ENCODE peak calls at places on chromosomes 4 and X, in eight cellular contexts. One of them, this sample, is unnamed.

GRCh38 chr4:98625399-98625798 is 33.0 kb downstream of the TSPAN5 start:
- DNase-seq in dermis microvascular lymphatic vessel endothelial cell: peak; percentile 53
- DNase-seq in activated CD4-positive, alpha-beta T cell treated with anti-CD3 and anti-CD28 coated beads, Interleukin-2, amount 50 U/mL, for 1 hour: no peak
- DNase-seq in activated T-helper 1 cell treated with anti-CD3 and anti-CD28 coated beads, Interleukin-2, amount 50 U/mL, for 16 hours: no peak
- DNase-seq in cardiac fibroblast: peak; percentile 30
- DNase-seq in progenitor cell of endocrine pancreas: no peak
- DNase-seq in DMS 273 treated with DMSO at 0.1 percent for 48 hours: no peak
- DNase-seq in Kasumi-1: no peak
- DNase-seq in this sample: no peak

GRCh38 chr4:3517731-3518510 is 14.3 kb downstream of the LRPAP1 start:
- DNase-seq in dermis microvascular lymphatic vessel endothelial cell: no peak
- DNase-seq in activated CD4-positive, alpha-beta T cell treated with anti-CD3 and anti-CD28 coated beads, Interleukin-2, amount 50 U/mL, for 1 hour: no peak
- DNase-seq in activated T-helper 1 cell treated with anti-CD3 and anti-CD28 coated beads, Interleukin-2, amount 50 U/mL, for 16 hours: no peak
- DNase-seq in cardiac fibroblast: no peak
- DNase-seq in progenitor cell of endocrine pancreas: no peak
- DNase-seq in DMS 273 treated with DMSO at 0.1 percent for 48 hours: no peak
- DNase-seq in Kasumi-1: no peak
- DNase-seq in this sample: no peak

GRCh38 chr4:5045099-5045498 is 6.2 kb upstream of the STK32B start:
- DNase-seq in dermis microvascular lymphatic vessel endothelial cell: peak; percentile 81
- DNase-seq in activated CD4-positive, alpha-beta T cell treated with anti-CD3 and anti-CD28 coated beads, Interleukin-2, amount 50 U/mL, for 1 hour: no peak
- DNase-seq in activated T-helper 1 cell treated with anti-CD3 and anti-CD28 coated beads, Interleukin-2, amount 50 U/mL, for 16 hours: no peak
- DNase-seq in cardiac fibroblast: no peak
- DNase-seq in progenitor cell of endocrine pancreas: no peak
- DNase-seq in DMS 273 treated with DMSO at 0.1 percent for 48 hours: peak; percentile 37
- DNase-seq in Kasumi-1: peak; percentile 96
- DNase-seq in this sample: no peak

GRCh38 chrX:150446995-150447394 is 83.9 kb downstream of the MAMLD1 start:
- DNase-seq in dermis microvascular lymphatic vessel endothelial cell: peak; percentile 8
- DNase-seq in activated CD4-positive, alpha-beta T cell treated with anti-CD3 and anti-CD28 coated beads, Interleukin-2, amount 50 U/mL, for 1 hour: no peak
- DNase-seq in activated T-helper 1 cell treated with anti-CD3 and anti-CD28 coated beads, Interleukin-2, amount 50 U/mL, for 16 hours: no peak
- DNase-seq in cardiac fibroblast: peak; percentile 11
- DNase-seq in progenitor cell of endocrine pancreas: no peak
- DNase-seq in DMS 273 treated with DMSO at 0.1 percent for 48 hours: peak; percentile 19
- DNase-seq in Kasumi-1: no peak
- DNase-seq in this sample: no peak

GRCh38 chrX:54386314-54386713 is 28.5 kb upstream of the WNK3 start:
- DNase-seq in dermis microvascular lymphatic vessel endothelial cell: peak; percentile 51
- DNase-seq in activated CD4-positive, alpha-beta T cell treated with anti-CD3 and anti-CD28 coated beads, Interleukin-2, amount 50 U/mL, for 1 hour: no peak
- DNase-seq in activated T-helper 1 cell treated with anti-CD3 and anti-CD28 coated beads, Interleukin-2, amount 50 U/mL, for 16 hours: no peak
- DNase-seq in cardiac fibroblast: peak; percentile 2
- DNase-seq in progenitor cell of endocrine pancreas: no peak
- DNase-seq in DMS 273 treated with DMSO at 0.1 percent for 48 hours: no peak
- DNase-seq in Kasumi-1: no peak
- DNase-seq in this sample: no peak

GRCh38 chrX:70033348-70033747 is 16.4 kb downstream of the AWAT2 start:
- DNase-seq in dermis microvascular lymphatic vessel endothelial cell: peak; percentile 53
- DNase-seq in activated CD4-positive, alpha-beta T cell treated with anti-CD3 and anti-CD28 coated beads, Interleukin-2, amount 50 U/mL, for 1 hour: peak; percentile 11
- DNase-seq in activated T-helper 1 cell treated with anti-CD3 and anti-CD28 coated beads, Interleukin-2, amount 50 U/mL, for 16 hours: no peak
- DNase-seq in cardiac fibroblast: peak; percentile 58
- DNase-seq in progenitor cell of endocrine pancreas: no peak
- DNase-seq in DMS 273 treated with DMSO at 0.1 percent for 48 hours: no peak
- DNase-seq in Kasumi-1: peak; percentile 33
- DNase-seq in this sample: no peak

GRCh38 chrX:17613979-17614572 is 123.2 kb upstream of the SCML1 start:
- DNase-seq in dermis microvascular lymphatic vessel endothelial cell: no peak
- DNase-seq in activated CD4-positive, alpha-beta T cell treated with anti-CD3 and anti-CD28 coated beads, Interleukin-2, amount 50 U/mL, for 1 hour: no peak
- DNase-seq in activated T-helper 1 cell treated with anti-CD3 and anti-CD28 coated beads, Interleukin-2, amount 50 U/mL, for 16 hours: no peak
- DNase-seq in cardiac fibroblast: no peak
- DNase-seq in progenitor cell of endocrine pancreas: no peak
- DNase-seq in DMS 273 treated with DMSO at 0.1 percent for 48 hours: peak; percentile 4
- DNase-seq in Kasumi-1: no peak
- DNase-seq in this sample: no peak

GRCh38 chrX:41688835-41689234 is at the start of gene GPR34:
- DNase-seq in dermis microvascular lymphatic vessel endothelial cell: no peak
- DNase-seq in activated CD4-positive, alpha-beta T cell treated with anti-CD3 and anti-CD28 coated beads, Interleukin-2, amount 50 U/mL, for 1 hour: no peak
- DNase-seq in activated T-helper 1 cell treated with anti-CD3 and anti-CD28 coated beads, Interleukin-2, amount 50 U/mL, for 16 hours: no peak
- DNase-seq in cardiac fibroblast: no peak
- DNase-seq in progenitor cell of endocrine pancreas: no peak
- DNase-seq in DMS 273 treated with DMSO at 0.1 percent for 48 hours: no peak
- DNase-seq in Kasumi-1: peak; percentile 26
- DNase-seq in this sample: no peak

GRCh38 chr4:108398326-108398725 is 222.1 kb upstream of the RPL34 start:
- DNase-seq in dermis microvascular lymphatic vessel endothelial cell: no peak
- DNase-seq in activated CD4-positive, alpha-beta T cell treated with anti-CD3 and anti-CD28 coated beads, Interleukin-2, amount 50 U/mL, for 1 hour: no peak
- DNase-seq in activated T-helper 1 cell treated with anti-CD3 and anti-CD28 coated beads, Interleukin-2, amount 50 U/mL, for 16 hours: no peak
- DNase-seq in cardiac fibroblast: no peak
- DNase-seq in progenitor cell of endocrine pancreas: no peak
- DNase-seq in DMS 273 treated with DMSO at 0.1 percent for 48 hours: no peak
- DNase-seq in Kasumi-1: no peak
- DNase-seq in this sample: no peak

GRCh38 chr4:149176019-149176418 is 639.6 kb downstream of the IQCM start:
- DNase-seq in dermis microvascular lymphatic vessel endothelial cell: no peak
- DNase-seq in activated CD4-positive, alpha-beta T cell treated with anti-CD3 and anti-CD28 coated beads, Interleukin-2, amount 50 U/mL, for 1 hour: no peak
- DNase-seq in activated T-helper 1 cell treated with anti-CD3 and anti-CD28 coated beads, Interleukin-2, amount 50 U/mL, for 16 hours: no peak
- DNase-seq in cardiac fibroblast: no peak
- DNase-seq in progenitor cell of endocrine pancreas: no peak
- DNase-seq in DMS 273 treated with DMSO at 0.1 percent for 48 hours: no peak
- DNase-seq in Kasumi-1: no peak
- DNase-seq in this sample: no peak

GRCh38 chr4:7282094-7282370 is 89.7 kb downstream of the SORCS2 start:
- DNase-seq in dermis microvascular lymphatic vessel endothelial cell: no peak
- DNase-seq in activated CD4-positive, alpha-beta T cell treated with anti-CD3 and anti-CD28 coated beads, Interleukin-2, amount 50 U/mL, for 1 hour: no peak
- DNase-seq in activated T-helper 1 cell treated with anti-CD3 and anti-CD28 coated beads, Interleukin-2, amount 50 U/mL, for 16 hours: no peak
- DNase-seq in cardiac fibroblast: no peak
- DNase-seq in progenitor cell of endocrine pancreas: no peak
- DNase-seq in DMS 273 treated with DMSO at 0.1 percent for 48 hours: peak; percentile 61
- DNase-seq in Kasumi-1: no peak
- DNase-seq in this sample: no peak

GRCh38 chrX:47218920-47219815 is 687 bp downstream of the CDK16 start:
- DNase-seq in dermis microvascular lymphatic vessel endothelial cell: peak; percentile 17
- DNase-seq in activated CD4-positive, alpha-beta T cell treated with anti-CD3 and anti-CD28 coated beads, Interleukin-2, amount 50 U/mL, for 1 hour: peak; percentile 28
- DNase-seq in activated T-helper 1 cell treated with anti-CD3 and anti-CD28 coated beads, Interleukin-2, amount 50 U/mL, for 16 hours: no peak
- DNase-seq in cardiac fibroblast: no peak
- DNase-seq in progenitor cell of endocrine pancreas: peak; percentile 59
- DNase-seq in DMS 273 treated with DMSO at 0.1 percent for 48 hours: no peak
- DNase-seq in Kasumi-1: no peak
- DNase-seq in this sample: peak; percentile 60

GRCh38 chr4:151227731-151228130 is 49.2 kb upstream of the PRSS48 start:
- DNase-seq in dermis microvascular lymphatic vessel endothelial cell: peak; percentile 100
- DNase-seq in activated CD4-positive, alpha-beta T cell treated with anti-CD3 and anti-CD28 coated beads, Interleukin-2, amount 50 U/mL, for 1 hour: no peak
- DNase-seq in activated T-helper 1 cell treated with anti-CD3 and anti-CD28 coated beads, Interleukin-2, amount 50 U/mL, for 16 hours: no peak
- DNase-seq in cardiac fibroblast: peak; percentile 96
- DNase-seq in progenitor cell of endocrine pancreas: no peak
- DNase-seq in DMS 273 treated with DMSO at 0.1 percent for 48 hours: no peak
- DNase-seq in Kasumi-1: peak; percentile 3
- DNase-seq in this sample: no peak

GRCh38 chrX:17183566-17183965 is 191.4 kb upstream of the NHS start:
- DNase-seq in dermis microvascular lymphatic vessel endothelial cell: no peak
- DNase-seq in activated CD4-positive, alpha-beta T cell treated with anti-CD3 and anti-CD28 coated beads, Interleukin-2, amount 50 U/mL, for 1 hour: no peak
- DNase-seq in activated T-helper 1 cell treated with anti-CD3 and anti-CD28 coated beads, Interleukin-2, amount 50 U/mL, for 16 hours: no peak
- DNase-seq in cardiac fibroblast: no peak
- DNase-seq in progenitor cell of endocrine pancreas: no peak
- DNase-seq in DMS 273 treated with DMSO at 0.1 percent for 48 hours: no peak
- DNase-seq in Kasumi-1: no peak
- DNase-seq in this sample: no peak

GRCh38 chr4:7016512-7016911 is 26.7 kb upstream of the TADA2B start:
- DNase-seq in dermis microvascular lymphatic vessel endothelial cell: no peak
- DNase-seq in activated CD4-positive, alpha-beta T cell treated with anti-CD3 and anti-CD28 coated beads, Interleukin-2, amount 50 U/mL, for 1 hour: no peak
- DNase-seq in activated T-helper 1 cell treated with anti-CD3 and anti-CD28 coated beads, Interleukin-2, amount 50 U/mL, for 16 hours: no peak
- DNase-seq in cardiac fibroblast: no peak
- DNase-seq in progenitor cell of endocrine pancreas: no peak
- DNase-seq in DMS 273 treated with DMSO at 0.1 percent for 48 hours: no peak
- DNase-seq in Kasumi-1: no peak
- DNase-seq in this sample: no peak

GRCh38 chr4:124085561-124086180 is 626.9 kb downstream of the ANKRD50 start:
- DNase-seq in dermis microvascular lymphatic vessel endothelial cell: no peak
- DNase-seq in activated CD4-positive, alpha-beta T cell treated with anti-CD3 and anti-CD28 coated beads, Interleukin-2, amount 50 U/mL, for 1 hour: no peak
- DNase-seq in activated T-helper 1 cell treated with anti-CD3 and anti-CD28 coated beads, Interleukin-2, amount 50 U/mL, for 16 hours: no peak
- DNase-seq in cardiac fibroblast: peak; percentile 39
- DNase-seq in progenitor cell of endocrine pancreas: no peak
- DNase-seq in DMS 273 treated with DMSO at 0.1 percent for 48 hours: no peak
- DNase-seq in Kasumi-1: no peak
- DNase-seq in this sample: no peak

GRCh38 chr4:3346146-3346545 is 53.3 kb downstream of the RGS12 start:
- DNase-seq in dermis microvascular lymphatic vessel endothelial cell: peak; percentile 80
- DNase-seq in activated CD4-positive, alpha-beta T cell treated with anti-CD3 and anti-CD28 coated beads, Interleukin-2, amount 50 U/mL, for 1 hour: no peak
- DNase-seq in activated T-helper 1 cell treated with anti-CD3 and anti-CD28 coated beads, Interleukin-2, amount 50 U/mL, for 16 hours: no peak
- DNase-seq in cardiac fibroblast: peak; percentile 90
- DNase-seq in progenitor cell of endocrine pancreas: no peak
- DNase-seq in DMS 273 treated with DMSO at 0.1 percent for 48 hours: peak; percentile 18
- DNase-seq in Kasumi-1: peak; percentile 93
- DNase-seq in this sample: no peak

GRCh38 chrX:48513670-48514069 is 4.9 kb downstream of the PORCN start:
- DNase-seq in dermis microvascular lymphatic vessel endothelial cell: no peak
- DNase-seq in activated CD4-positive, alpha-beta T cell treated with anti-CD3 and anti-CD28 coated beads, Interleukin-2, amount 50 U/mL, for 1 hour: no peak
- DNase-seq in activated T-helper 1 cell treated with anti-CD3 and anti-CD28 coated beads, Interleukin-2, amount 50 U/mL, for 16 hours: no peak
- DNase-seq in cardiac fibroblast: no peak
- DNase-seq in progenitor cell of endocrine pancreas: no peak
- DNase-seq in DMS 273 treated with DMSO at 0.1 percent for 48 hours: no peak
- DNase-seq in Kasumi-1: no peak
- DNase-seq in this sample: no peak

GRCh38 chrX:55488559-55489314 is 911 bp downstream of the USP51 start:
- DNase-seq in dermis microvascular lymphatic vessel endothelial cell: peak; percentile 48
- DNase-seq in activated CD4-positive, alpha-beta T cell treated with anti-CD3 and anti-CD28 coated beads, Interleukin-2, amount 50 U/mL, for 1 hour: peak; percentile 58
- DNase-seq in activated T-helper 1 cell treated with anti-CD3 and anti-CD28 coated beads, Interleukin-2, amount 50 U/mL, for 16 hours: peak; percentile 25
- DNase-seq in cardiac fibroblast: peak; percentile 60
- DNase-seq in progenitor cell of endocrine pancreas: peak; percentile 21
- DNase-seq in DMS 273 treated with DMSO at 0.1 percent for 48 hours: no peak
- DNase-seq in Kasumi-1: no peak
- DNase-seq in this sample: peak; percentile 67

GRCh38 chr4:59608466-59608865 is 1591.7 kb upstream of the ADGRL3 start:
- DNase-seq in dermis microvascular lymphatic vessel endothelial cell: no peak
- DNase-seq in activated CD4-positive, alpha-beta T cell treated with anti-CD3 and anti-CD28 coated beads, Interleukin-2, amount 50 U/mL, for 1 hour: no peak
- DNase-seq in activated T-helper 1 cell treated with anti-CD3 and anti-CD28 coated beads, Interleukin-2, amount 50 U/mL, for 16 hours: no peak
- DNase-seq in cardiac fibroblast: peak; percentile 60
- DNase-seq in progenitor cell of endocrine pancreas: no peak
- DNase-seq in DMS 273 treated with DMSO at 0.1 percent for 48 hours: no peak
- DNase-seq in Kasumi-1: no peak
- DNase-seq in this sample: no peak

GRCh38 chr4:107721436-107722090 is 1.5 kb upstream of the PAPSS1 start:
- DNase-seq in dermis microvascular lymphatic vessel endothelial cell: no peak
- DNase-seq in activated CD4-positive, alpha-beta T cell treated with anti-CD3 and anti-CD28 coated beads, Interleukin-2, amount 50 U/mL, for 1 hour: peak; percentile 44
- DNase-seq in activated T-helper 1 cell treated with anti-CD3 and anti-CD28 coated beads, Interleukin-2, amount 50 U/mL, for 16 hours: no peak
- DNase-seq in cardiac fibroblast: no peak
- DNase-seq in progenitor cell of endocrine pancreas: no peak
- DNase-seq in DMS 273 treated with DMSO at 0.1 percent for 48 hours: no peak
- DNase-seq in Kasumi-1: peak; percentile 26
- DNase-seq in this sample: no peak

GRCh38 chrX:91434351-91435168 is at the start of gene PABPC5:
- DNase-seq in dermis microvascular lymphatic vessel endothelial cell: no peak
- DNase-seq in activated CD4-positive, alpha-beta T cell treated with anti-CD3 and anti-CD28 coated beads, Interleukin-2, amount 50 U/mL, for 1 hour: no peak
- DNase-seq in activated T-helper 1 cell treated with anti-CD3 and anti-CD28 coated beads, Interleukin-2, amount 50 U/mL, for 16 hours: no peak
- DNase-seq in cardiac fibroblast: peak; percentile 79
- DNase-seq in progenitor cell of endocrine pancreas: peak; percentile 55
- DNase-seq in DMS 273 treated with DMSO at 0.1 percent for 48 hours: no peak
- DNase-seq in Kasumi-1: no peak
- DNase-seq in this sample: peak; percentile 64

GRCh38 chrX:104568304-104568915 is 2.4 kb downstream of the IL1RAPL2 start:
- DNase-seq in dermis microvascular lymphatic vessel endothelial cell: no peak
- DNase-seq in activated CD4-positive, alpha-beta T cell treated with anti-CD3 and anti-CD28 coated beads, Interleukin-2, amount 50 U/mL, for 1 hour: no peak
- DNase-seq in activated T-helper 1 cell treated with anti-CD3 and anti-CD28 coated beads, Interleukin-2, amount 50 U/mL, for 16 hours: no peak
- DNase-seq in cardiac fibroblast: no peak
- DNase-seq in progenitor cell of endocrine pancreas: no peak
- DNase-seq in DMS 273 treated with DMSO at 0.1 percent for 48 hours: no peak
- DNase-seq in Kasumi-1: no peak
- DNase-seq in this sample: no peak

GRCh38 chrX:28589048-28589447 is 1.8 kb downstream of the IL1RAPL1 start:
- DNase-seq in dermis microvascular lymphatic vessel endothelial cell: no peak
- DNase-seq in activated CD4-positive, alpha-beta T cell treated with anti-CD3 and anti-CD28 coated beads, Interleukin-2, amount 50 U/mL, for 1 hour: no peak
- DNase-seq in activated T-helper 1 cell treated with anti-CD3 and anti-CD28 coated beads, Interleukin-2, amount 50 U/mL, for 16 hours: no peak
- DNase-seq in cardiac fibroblast: no peak
- DNase-seq in progenitor cell of endocrine pancreas: no peak
- DNase-seq in DMS 273 treated with DMSO at 0.1 percent for 48 hours: no peak
- DNase-seq in Kasumi-1: no peak
- DNase-seq in this sample: no peak

GRCh38 chrX:56782791-56783449 is 53.9 kb downstream of the NBDY start:
- DNase-seq in dermis microvascular lymphatic vessel endothelial cell: no peak
- DNase-seq in activated CD4-positive, alpha-beta T cell treated with anti-CD3 and anti-CD28 coated beads, Interleukin-2, amount 50 U/mL, for 1 hour: no peak
- DNase-seq in activated T-helper 1 cell treated with anti-CD3 and anti-CD28 coated beads, Interleukin-2, amount 50 U/mL, for 16 hours: no peak
- DNase-seq in cardiac fibroblast: no peak
- DNase-seq in progenitor cell of endocrine pancreas: no peak
- DNase-seq in DMS 273 treated with DMSO at 0.1 percent for 48 hours: no peak
- DNase-seq in Kasumi-1: no peak
- DNase-seq in this sample: no peak

GRCh38 chr4:10740227-10740626 is 55.7 kb upstream of the CLNK start:
- DNase-seq in dermis microvascular lymphatic vessel endothelial cell: no peak
- DNase-seq in activated CD4-positive, alpha-beta T cell treated with anti-CD3 and anti-CD28 coated beads, Interleukin-2, amount 50 U/mL, for 1 hour: no peak
- DNase-seq in activated T-helper 1 cell treated with anti-CD3 and anti-CD28 coated beads, Interleukin-2, amount 50 U/mL, for 16 hours: no peak
- DNase-seq in cardiac fibroblast: no peak
- DNase-seq in progenitor cell of endocrine pancreas: no peak
- DNase-seq in DMS 273 treated with DMSO at 0.1 percent for 48 hours: no peak
- DNase-seq in Kasumi-1: no peak
- DNase-seq in this sample: no peak

GRCh38 chrX:24838624-24839023 is 144.9 kb downstream of the POLA1 start:
- DNase-seq in dermis microvascular lymphatic vessel endothelial cell: peak; percentile 34
- DNase-seq in activated CD4-positive, alpha-beta T cell treated with anti-CD3 and anti-CD28 coated beads, Interleukin-2, amount 50 U/mL, for 1 hour: no peak
- DNase-seq in activated T-helper 1 cell treated with anti-CD3 and anti-CD28 coated beads, Interleukin-2, amount 50 U/mL, for 16 hours: no peak
- DNase-seq in cardiac fibroblast: peak; percentile 50
- DNase-seq in progenitor cell of endocrine pancreas: no peak
- DNase-seq in DMS 273 treated with DMSO at 0.1 percent for 48 hours: no peak
- DNase-seq in Kasumi-1: peak; percentile 44
- DNase-seq in this sample: no peak

GRCh38 chr4:53591372-53591892 is at the start of gene LNX1:
- DNase-seq in dermis microvascular lymphatic vessel endothelial cell: no peak
- DNase-seq in activated CD4-positive, alpha-beta T cell treated with anti-CD3 and anti-CD28 coated beads, Interleukin-2, amount 50 U/mL, for 1 hour: no peak
- DNase-seq in activated T-helper 1 cell treated with anti-CD3 and anti-CD28 coated beads, Interleukin-2, amount 50 U/mL, for 16 hours: no peak
- DNase-seq in cardiac fibroblast: no peak
- DNase-seq in progenitor cell of endocrine pancreas: peak; percentile 82
- DNase-seq in DMS 273 treated with DMSO at 0.1 percent for 48 hours: no peak
- DNase-seq in Kasumi-1: peak; percentile 93
- DNase-seq in this sample: peak; percentile 67

GRCh38 chr4:184343400-184344177 is 125.9 kb upstream of the ENPP6 start:
- DNase-seq in dermis microvascular lymphatic vessel endothelial cell: peak; percentile 82
- DNase-seq in activated CD4-positive, alpha-beta T cell treated with anti-CD3 and anti-CD28 coated beads, Interleukin-2, amount 50 U/mL, for 1 hour: peak; percentile 23
- DNase-seq in activated T-helper 1 cell treated with anti-CD3 and anti-CD28 coated beads, Interleukin-2, amount 50 U/mL, for 16 hours: no peak
- DNase-seq in cardiac fibroblast: peak; percentile 78
- DNase-seq in progenitor cell of endocrine pancreas: peak; percentile 33
- DNase-seq in DMS 273 treated with DMSO at 0.1 percent for 48 hours: peak; percentile 40
- DNase-seq in Kasumi-1: peak; percentile 90
- DNase-seq in this sample: no peak

GRCh38 chr4:164956766-164957643 is 20.5 kb downstream of the TRIM61 start:
- DNase-seq in dermis microvascular lymphatic vessel endothelial cell: no peak
- DNase-seq in activated CD4-positive, alpha-beta T cell treated with anti-CD3 and anti-CD28 coated beads, Interleukin-2, amount 50 U/mL, for 1 hour: peak; percentile 61
- DNase-seq in activated T-helper 1 cell treated with anti-CD3 and anti-CD28 coated beads, Interleukin-2, amount 50 U/mL, for 16 hours: peak; percentile 49
- DNase-seq in cardiac fibroblast: peak; percentile 53
- DNase-seq in progenitor cell of endocrine pancreas: peak; percentile 69
- DNase-seq in DMS 273 treated with DMSO at 0.1 percent for 48 hours: peak; percentile 23
- DNase-seq in Kasumi-1: no peak
- DNase-seq in this sample: peak; percentile 54

GRCh38 chr4:151991884-151992166 is 231.0 kb upstream of the GATB start:
- DNase-seq in dermis microvascular lymphatic vessel endothelial cell: no peak
- DNase-seq in activated CD4-positive, alpha-beta T cell treated with anti-CD3 and anti-CD28 coated beads, Interleukin-2, amount 50 U/mL, for 1 hour: no peak
- DNase-seq in activated T-helper 1 cell treated with anti-CD3 and anti-CD28 coated beads, Interleukin-2, amount 50 U/mL, for 16 hours: no peak
- DNase-seq in cardiac fibroblast: no peak
- DNase-seq in progenitor cell of endocrine pancreas: no peak
- DNase-seq in DMS 273 treated with DMSO at 0.1 percent for 48 hours: no peak
- DNase-seq in Kasumi-1: no peak
- DNase-seq in this sample: no peak

GRCh38 chr4:150447356-150447755 is 134.6 kb upstream of the MAB21L2 start:
- DNase-seq in dermis microvascular lymphatic vessel endothelial cell: peak; percentile 4
- DNase-seq in activated CD4-positive, alpha-beta T cell treated with anti-CD3 and anti-CD28 coated beads, Interleukin-2, amount 50 U/mL, for 1 hour: no peak
- DNase-seq in activated T-helper 1 cell treated with anti-CD3 and anti-CD28 coated beads, Interleukin-2, amount 50 U/mL, for 16 hours: no peak
- DNase-seq in cardiac fibroblast: no peak
- DNase-seq in progenitor cell of endocrine pancreas: no peak
- DNase-seq in DMS 273 treated with DMSO at 0.1 percent for 48 hours: no peak
- DNase-seq in Kasumi-1: no peak
- DNase-seq in this sample: no peak

GRCh38 chr4:43316813-43317212 is 424.3 kb downstream of the GRXCR1 start:
- DNase-seq in dermis microvascular lymphatic vessel endothelial cell: no peak
- DNase-seq in activated CD4-positive, alpha-beta T cell treated with anti-CD3 and anti-CD28 coated beads, Interleukin-2, amount 50 U/mL, for 1 hour: no peak
- DNase-seq in activated T-helper 1 cell treated with anti-CD3 and anti-CD28 coated beads, Interleukin-2, amount 50 U/mL, for 16 hours: no peak
- DNase-seq in cardiac fibroblast: peak; percentile 8
- DNase-seq in progenitor cell of endocrine pancreas: no peak
- DNase-seq in DMS 273 treated with DMSO at 0.1 percent for 48 hours: no peak
- DNase-seq in Kasumi-1: no peak
- DNase-seq in this sample: no peak

GRCh38 chr4:49217492-49217891 is 231.4 kb downstream of the CWH43 start:
- DNase-seq in dermis microvascular lymphatic vessel endothelial cell: no peak
- DNase-seq in activated CD4-positive, alpha-beta T cell treated with anti-CD3 and anti-CD28 coated beads, Interleukin-2, amount 50 U/mL, for 1 hour: no peak
- DNase-seq in activated T-helper 1 cell treated with anti-CD3 and anti-CD28 coated beads, Interleukin-2, amount 50 U/mL, for 16 hours: no peak
- DNase-seq in cardiac fibroblast: no peak
- DNase-seq in progenitor cell of endocrine pancreas: no peak
- DNase-seq in DMS 273 treated with DMSO at 0.1 percent for 48 hours: no peak
- DNase-seq in Kasumi-1: no peak
- DNase-seq in this sample: no peak

This sample was measured in mesothelial cell of epicardium.